ENCODE peak calls at places on chromosomes 1 and 21, in four cellular contexts. B is GM12891, F is lower leg skin, Y is spleen. H is an unnamed sample.

GRCh38 chr1:64598100-64598571 is 128.2 kb downstream of the CACHD1 start:
- DNase-seq in B (no peak), F (no peak), Y (no peak), H (no peak)

GRCh38 chr1:219220945-219221344 is 47.3 kb downstream of the LYPLAL1 start:
- DNase-seq in B (no peak), F (no peak), Y (no peak), H (no peak)

GRCh38 chr1:188228623-188229022 is 1399.9 kb downstream of the PLA2G4A start:
- DNase-seq in B (no peak), F (no peak), Y (no peak), H (no peak)

GRCh38 chr1:234914606-234915290 is 213.9 kb downstream of the TOMM20 start:
- DNase-seq in B (no peak), F (peak; percentile 66), Y (no peak), H (no peak)

GRCh38 chr1:215682232-215682631 is 115.1 kb downstream of the KCTD3 start:
- DNase-seq in B (no peak), F (no peak), Y (no peak), H (no peak)

GRCh38 chr21:15730484-15731242 is 881 bp downstream of the USP25 start:
- DNase-seq in B (no peak), F (peak; percentile 86), Y (no peak), H (no peak)

GRCh38 chr1:151513626-151514101 is 2.5 kb downstream of the CGN start:
- DNase-seq in B (no peak), F (no peak), Y (no peak), H (no peak)

GRCh38 chr1:225460737-225461532 is 33.1 kb upstream of the LBR start:
- DNase-seq in B (no peak), F (no peak), Y (peak; percentile 66), H (no peak)

GRCh38 chr1:195754874-195755273 is 853.4 kb downstream of the KCNT2 start:
- DNase-seq in B (no peak), F (no peak), Y (no peak), H (no peak)

GRCh38 chr1:171457412-171457811 is 27.9 kb upstream of the PRRC2C start:
- DNase-seq in B (no peak), F (no peak), Y (no peak), H (no peak)

GRCh38 chr1:222372221-222372620 is 175.7 kb downstream of the HHIPL2 start:
- DNase-seq in B (no peak), F (no peak), Y (no peak), H (no peak)

GRCh38 chr1:195664628-195665027 is 943.6 kb downstream of the KCNT2 start:
- DNase-seq in B (no peak), F (no peak), Y (no peak), H (no peak)

GRCh38 chr21:29083306-29083705 is 9.9 kb upstream of the CCT8 start:
- DNase-seq in B (no peak), F (no peak), Y (no peak), H (no peak)

GRCh38 chr1:46456411-46456963 is 33.1 kb upstream of the DMBX1 start:
- DNase-seq in B (no peak), F (no peak), Y (peak; percentile 56), H (no peak)

GRCh38 chr1:16236091-16236494 is 890 bp downstream of the CPLANE2 start:
- DNase-seq in B (no peak), F (no peak), Y (no peak), H (peak; percentile 56)

GRCh38 chr1:61640531-61641125 is 84.3 kb downstream of the TM2D1 start:
- DNase-seq in B (no peak), F (no peak), Y (no peak), H (no peak)

GRCh38 chr1:235739124-235739523 is 89.5 kb upstream of the GNG4 start:
- DNase-seq in B (no peak), F (no peak), Y (no peak), H (no peak)

GRCh38 chr1:26833432-26834405 is 7.2 kb downstream of the ZDHHC18 start:
- DNase-seq in B (peak; percentile 87), F (no peak), Y (peak; percentile 97), H (no peak)

GRCh38 chr21:42835611-42836401 is 43.5 kb downstream of the WDR4 start:
- DNase-seq in B (no peak), F (peak; percentile 71), Y (peak; percentile 34), H (no peak)

GRCh38 chr1:119336738-119337315 is 31.8 kb upstream of the HAO2 start:
- DNase-seq in B (no peak), F (no peak), Y (no peak), H (no peak)

GRCh38 chr1:42860339-42861013 is 14.1 kb downstream of the ZNF691 start:
- DNase-seq in B (no peak), F (no peak), Y (no peak), H (no peak)

GRCh38 chr21:25283720-25284119 is 323.6 kb downstream of the MRPL39 start:
- DNase-seq in B (no peak), F (no peak), Y (no peak), H (no peak)

GRCh38 chr1:89363196-89363595 is 663 bp upstream of the GBP6 start:
- DNase-seq in B (no peak), F (no peak), Y (no peak), H (no peak)

GRCh38 chr1:221832617-221833016 is 90.7 kb upstream of the DUSP10 start:
- DNase-seq in B (no peak), F (no peak), Y (no peak), H (peak; percentile 41)

GRCh38 chr1:59478822-59479221 is 181.9 kb downstream of the FGGY start:
- DNase-seq in B (no peak), F (no peak), Y (no peak), H (no peak)

GRCh38 chr1:55444660-55445059 is 229.5 kb upstream of the USP24 start:
- DNase-seq in B (no peak), F (no peak), Y (no peak), H (no peak)

GRCh38 chr21:39869141-39869818 is 2.0 kb downstream of the PCP4 start:
- DNase-seq in B (no peak), F (no peak), Y (no peak), H (no peak)

GRCh38 chr1:179586107-179586823 is 5.4 kb upstream of the TDRD5 start:
- DNase-seq in B (no peak), F (peak; percentile 89), Y (no peak), H (peak; percentile 91)

GRCh38 chr21:34822957-34823356 is 154.2 kb downstream of the CLIC6 start:
- DNase-seq in B (no peak), F (peak; percentile 63), Y (no peak), H (no peak)

GRCh38 chr1:164702216-164702615 is 143.2 kb downstream of the PBX1 start:
- DNase-seq in B (no peak), F (no peak), Y (no peak), H (no peak)

DNA sequence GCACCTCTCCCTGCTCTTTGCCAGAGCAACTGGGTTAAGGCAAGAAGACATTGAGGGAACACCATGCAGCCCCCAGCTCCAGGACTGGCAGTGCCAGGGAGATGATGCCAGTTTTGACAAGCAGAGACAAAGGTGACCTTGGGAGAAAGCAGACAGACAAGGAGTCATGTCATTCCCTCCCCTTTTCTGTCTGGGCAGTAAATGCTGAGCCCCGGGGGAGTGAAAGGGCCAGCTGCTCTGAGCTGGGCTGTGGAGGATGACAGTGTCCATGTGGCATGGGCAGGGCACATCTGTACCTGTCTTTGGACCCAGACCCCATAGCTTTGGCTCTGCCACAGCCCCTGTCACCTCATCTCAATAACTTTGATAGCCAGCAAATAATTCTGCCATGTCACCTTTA is 24.2 kb downstream of the PLEKHA6 start:
- DNase-seq in B (no peak), F (no peak), Y (no peak), H (no peak)
- TF ChIP-seq POLR2A in B (no peak), F (no peak), Y (no peak), H (no peak)

DNA sequence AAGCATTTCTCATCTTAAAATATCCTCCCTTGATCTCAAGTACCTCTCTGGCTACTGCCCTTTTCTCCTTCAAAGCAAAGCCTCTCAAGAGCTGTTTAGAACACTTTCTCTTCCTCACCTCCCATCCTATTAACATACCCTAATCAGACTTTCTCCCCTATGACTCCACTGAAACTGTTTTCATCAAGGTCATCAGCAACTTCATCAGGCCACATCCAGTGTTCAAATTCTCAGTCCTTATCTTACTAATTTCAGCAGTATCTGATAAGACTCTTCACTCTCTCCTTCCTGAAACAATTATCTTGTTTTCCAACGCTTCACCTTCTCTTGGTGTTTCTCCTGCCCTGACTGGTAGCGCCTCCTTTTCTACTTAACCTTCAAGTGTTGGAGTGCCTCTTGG is 1.5 kb upstream of the RAP1A start:
- DNase-seq in B (no peak), F (no peak), Y (no peak), H (no peak)
- TF ChIP-seq POLR2A in B (no peak), F (no peak), Y (no peak), H (no peak)

DNA sequence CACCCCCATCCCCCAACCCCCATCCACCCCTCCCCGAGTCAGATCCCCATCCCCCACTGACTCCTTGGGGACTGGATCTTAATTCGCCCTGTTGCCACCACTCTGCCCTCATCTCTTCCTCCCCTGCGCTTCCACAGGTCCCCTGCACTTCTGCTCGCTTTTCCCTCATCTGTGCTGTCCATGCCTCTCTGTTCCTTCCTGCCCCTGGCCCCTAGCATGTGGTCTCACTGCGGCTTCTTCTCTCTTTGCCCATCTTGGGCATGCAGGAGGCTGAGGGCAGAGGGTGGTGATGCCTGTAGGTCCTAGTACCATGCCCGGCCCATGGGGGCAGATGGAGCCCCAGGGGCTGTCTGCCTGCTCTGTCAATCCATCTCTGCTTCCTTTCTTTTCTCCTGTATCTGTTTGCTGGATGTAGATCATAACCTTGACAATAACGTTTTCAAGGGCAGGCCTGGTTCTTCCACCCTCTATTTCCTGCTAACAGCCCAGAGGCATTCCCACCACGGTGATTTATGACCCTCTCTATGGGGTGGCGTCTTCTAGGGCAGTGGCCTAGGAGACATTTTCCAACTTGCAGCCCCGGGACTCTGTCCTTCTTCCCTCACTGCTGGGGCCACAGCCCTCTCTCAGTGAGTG is 33.7 kb downstream of the TMEM51 start:
- DNase-seq in B (no peak), F (no peak), Y (no peak), H (no peak)
- TF ChIP-seq POLR2A in B (no peak), F (no peak), Y (no peak), H (no peak)

DNA sequence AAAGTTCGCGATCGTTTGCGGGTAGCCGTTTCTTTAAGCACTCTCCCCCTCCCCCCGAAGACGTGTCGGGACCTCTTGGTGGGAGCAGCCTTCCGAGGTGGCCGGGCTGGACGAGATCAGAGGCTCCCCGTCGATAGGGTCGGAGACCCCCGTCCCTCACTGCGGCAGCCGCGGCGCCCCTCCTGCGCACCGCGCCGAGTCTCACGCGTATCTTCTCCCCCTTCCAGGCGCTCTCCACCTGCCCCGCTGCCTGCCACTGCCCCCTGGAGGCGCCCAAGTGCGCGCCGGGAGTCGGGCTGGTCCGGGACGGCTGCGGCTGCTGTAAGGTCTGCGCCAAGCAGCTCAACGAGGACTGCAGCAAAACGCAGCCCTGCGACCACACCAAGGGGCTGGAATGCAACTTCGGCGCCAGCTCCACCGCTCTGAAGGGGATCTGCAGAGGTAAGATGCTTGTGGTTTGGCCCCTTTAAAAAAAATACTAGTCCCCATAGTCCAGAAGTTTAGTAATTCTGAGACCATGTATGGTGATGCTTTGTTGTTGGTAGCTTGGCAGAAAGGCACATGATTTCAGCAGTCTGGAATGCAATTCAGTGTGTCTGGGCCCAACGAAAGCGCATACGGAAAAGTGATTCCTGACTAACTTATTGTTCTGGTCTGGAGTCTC is 709 bp downstream of the CCN1 start:
- DNase-seq in B (peak; percentile 53), F (peak; percentile 94), Y (peak; percentile 85), H (peak; percentile 84)
- TF ChIP-seq POLR2A in B (no peak), F (no peak), Y (no peak), H (no peak)